ENCODE peak calls at places on chromosomes 13 and 19, in nine cellular contexts. R is heart left ventricle; M is WTC11; X is AG09319; T is pancreas; H is choroid plexus epithelial cell; V is PC-9; Y is CD8-positive, alpha-beta T cell; P is nephron progenitor cell. I is an unnamed sample.

GRCh38 chr19:18418725-18419194 is 438 bp upstream of the SSBP4 start:
- DNase-seq in T (no peak), H (no peak), V (no peak), P (no peak), Y (peak; percentile 45), M (no peak), X (no peak), R (peak; percentile 59), I (peak; percentile 80)

GRCh38 chr13:71879945-71880344 is 12.9 kb upstream of the DACH1 start:
- DNase-seq in Y (no peak), T (no peak), P (no peak), H (no peak), V (no peak), M (no peak), X (no peak), R (no peak), I (no peak)

GRCh38 chr13:21060063-21060826 is 1.1 kb downstream of the LATS2 start:
- DNase-seq in T (peak; percentile 76), P (peak; percentile 63), H (peak; percentile 64), R (peak; percentile 70), V (no peak), M (peak; percentile 28), X (no peak), Y (peak; percentile 7), I (no peak)

GRCh38 chr19:19498255-19498991 is 16.9 kb downstream of the TSSK6 start:
- DNase-seq in P (no peak), T (no peak), X (no peak), Y (no peak), M (no peak), R (no peak), V (no peak), H (no peak), I (no peak)

GRCh38 chr13:65789815-65790214 is 1440.3 kb downstream of the PCDH9 start:
- DNase-seq in T (no peak), X (no peak), H (peak; percentile 71), R (no peak), Y (no peak), M (no peak), P (no peak), V (no peak), I (no peak)

GRCh38 chr19:3047307-3048189 is 14.7 kb downstream of the TLE5 start:
- DNase-seq in T (peak; percentile 74), P (peak; percentile 82), H (peak; percentile 83), V (peak; percentile 54), X (no peak), Y (peak; percentile 73), M (peak; percentile 82), R (peak; percentile 91), I (peak; percentile 58)

GRCh38 chr13:79935121-79935520 is 405.8 kb downstream of the SPRY2 start:
- DNase-seq in Y (no peak), H (no peak), V (no peak), P (no peak), T (no peak), R (no peak), M (no peak), X (no peak), I (no peak)

GRCh38 chr13:98324105-98324504 is 147.0 kb upstream of the RNF113B start:
- DNase-seq in P (no peak), Y (no peak), X (no peak), R (no peak), H (peak; percentile 86), T (no peak), V (no peak), M (no peak), I (no peak)

GRCh38 chr13:34748078-34748477 is 194.0 kb upstream of the NBEA start:
- DNase-seq in X (no peak), T (no peak), P (no peak), V (no peak), Y (no peak), R (peak; percentile 73), H (peak; percentile 8), M (no peak), I (no peak)

GRCh38 chr13:21897140-21897539 is 226.3 kb downstream of the FGF9 start:
- DNase-seq in Y (no peak), M (no peak), P (no peak), H (no peak), V (no peak), X (no peak), T (no peak), R (no peak), I (no peak)

GRCh38 chr13:99974939-99975561 is 3.5 kb upstream of the ZIC5 start:
- DNase-seq in Y (no peak), T (no peak), H (no peak), X (no peak), V (no peak), P (no peak), R (no peak), M (peak; percentile 53), I (no peak)

GRCh38 chr13:97255515-97255999 is 33.4 kb downstream of the MBNL2 start:
- DNase-seq in P (no peak), Y (no peak), T (no peak), H (no peak), X (no peak), R (no peak), V (no peak), M (no peak), I (no peak)

GRCh38 chr19:30711296-30711695 is 339.1 kb downstream of the ZNF536 start:
- DNase-seq in X (no peak), H (no peak), P (peak; percentile 58), M (no peak), Y (no peak), V (no peak), T (no peak), R (no peak), I (no peak)

GRCh38 chr19:9913237-9914000 is 22.9 kb downstream of the OLFM2 start:
- DNase-seq in P (peak; percentile 66), M (peak; percentile 41), X (no peak), R (no peak), Y (no peak), H (no peak), T (peak; percentile 73), V (no peak), I (no peak)

GRCh38 chr13:73224708-73225107 is 165.9 kb downstream of the KLF5 start:
- DNase-seq in T (no peak), P (no peak), R (no peak), M (no peak), Y (no peak), V (peak; percentile 78), X (no peak), H (peak; percentile 11), I (no peak)

GRCh38 chr19:42285546-42285945 is 16.4 kb upstream of the PRR19 start:
- DNase-seq in Y (no peak), X (no peak), H (no peak), P (no peak), M (no peak), T (no peak), R (peak; percentile 46), V (no peak), I (no peak)

GRCh38 chr13:66344770-66345367 is 885.3 kb downstream of the PCDH9 start:
- DNase-seq in P (no peak), H (no peak), T (no peak), X (no peak), M (no peak), R (no peak), Y (no peak), V (no peak), I (no peak)

GRCh38 chr13:100809856-100810255 is 135.3 kb upstream of the TMTC4 start:
- DNase-seq in M (no peak), X (no peak), H (no peak), V (no peak), Y (no peak), R (no peak), P (no peak), T (no peak), I (no peak)

GRCh38 chr13:100534147-100534818 is 54.3 kb downstream of the GGACT start:
- DNase-seq in H (no peak), P (no peak), V (no peak), X (no peak), Y (no peak), T (no peak), M (no peak), R (no peak), I (no peak)

GRCh38 chr13:89401209-89401810 is 1730.1 kb downstream of the SLITRK5 start:
- DNase-seq in T (no peak), R (no peak), Y (no peak), X (peak; percentile 31), V (peak; percentile 58), P (no peak), M (no peak), H (peak; percentile 85), I (no peak)

GRCh38 chr19:489418-490196 is 6.7 kb upstream of the MADCAM1 start:
- DNase-seq in M (peak; percentile 58), R (peak; percentile 61), X (no peak), Y (no peak), T (no peak), V (no peak), H (peak; percentile 34), P (no peak), I (no peak)

GRCh38 chr19:11375143-11375948 is 880 bp downstream of the SWSAP1 start:
- DNase-seq in R (peak; percentile 70), V (no peak), T (peak; percentile 67), P (peak; percentile 40), Y (peak; percentile 67), X (no peak), M (peak; percentile 63), H (no peak), I (peak; percentile 54)
- TF ChIP-seq CTCF in R (no peak), V (no peak), T (no peak), P (no peak), Y (no peak), X (no peak), M (no peak), H (no peak), I (no peak)

DNA sequence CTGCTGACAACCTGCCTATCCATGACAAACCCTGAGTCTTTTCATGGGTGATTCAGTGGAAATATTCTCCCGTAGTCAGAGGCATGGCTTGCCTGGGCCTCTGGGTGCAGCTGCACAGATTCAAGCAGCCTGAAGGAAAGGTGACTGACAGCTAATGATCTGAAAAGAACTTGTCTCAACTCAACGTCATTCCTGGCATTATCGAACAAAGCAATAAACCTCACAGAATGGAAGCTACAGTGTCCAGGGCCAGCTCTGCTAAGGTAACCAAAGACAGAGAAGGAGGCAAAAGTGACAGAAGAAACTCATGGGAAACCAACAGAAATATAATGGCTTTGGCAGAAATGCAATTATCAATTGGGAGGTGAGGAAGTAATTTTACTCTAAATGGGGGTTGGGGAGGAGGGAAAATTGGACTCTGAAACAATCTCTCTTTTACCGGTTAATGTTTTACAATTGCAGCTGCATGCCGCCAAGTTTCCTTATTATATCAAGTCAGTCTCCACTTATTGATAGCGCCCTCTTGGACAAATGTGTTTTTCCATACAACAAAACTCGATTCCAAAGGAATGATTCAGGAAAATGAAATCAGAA is 12.9 kb downstream of the STARD13 start:
- DNase-seq in V (no peak), R (no peak), Y (no peak), T (no peak), M (no peak), P (no peak), H (no peak), X (no peak), I (no peak)
- TF ChIP-seq CTCF in V (no peak), R (no peak), Y (no peak), T (no peak), M (no peak), P (no peak), H (no peak), X (no peak), I (no peak)

GRCh38 chr13:37944476-37945442 is 75.2 kb upstream of the TRPC4 start:
- DNase-seq in P (no peak), R (no peak), H (peak; percentile 57), V (no peak), M (no peak), X (no peak), T (no peak), Y (no peak), I (no peak)
- TF ChIP-seq CTCF in P (no peak), R (no peak), H (peak; percentile 32), V (no peak), M (no peak), X (no peak), T (no peak), Y (no peak), I (no peak)

GRCh38 chr19:37506387-37507166 is at the start of gene ZNF793:
- DNase-seq in X (peak; percentile 29), T (peak; percentile 78), R (peak; percentile 86), V (peak; percentile 75), Y (peak; percentile 78), P (peak; percentile 74), M (peak; percentile 80), H (peak; percentile 88), I (no peak)
- TF ChIP-seq CTCF in X (no peak), T (no peak), R (no peak), V (no peak), Y (no peak), P (no peak), M (no peak), H (no peak), I (no peak)